ENCODE peak calls at places on chromosomes 11 and 22, in ten cellular contexts. W is prostate gland; E is CD8-positive, alpha-beta T cell; A is right cardiac atrium; I is lung; K is MM.1S; B is mucosa of descending colon; X is mesendoderm; Q is GM23338; J is ovary. P is an unnamed sample. For H3K4me1, the result is how much of the 10 kb centered on the place peaks cover.

GRCh38 chr11:57571631-57572030 is 4.2 kb upstream of the UBE2L6 start:
- DNase-seq in W (no peak), E (no peak), A (no peak), I (no peak), K (no peak), B (no peak), X (no peak), Q (no peak), J (no peak), P (no peak)

GRCh38 chr11:93543292-93543977 is at the start of gene SMCO4:
- DNase-seq in W (peak), E (peak), A (peak), I (peak), K (peak), B (peak), X (peak), Q (peak), J (peak), P (peak)

GRCh38 chr11:78841451-78842060 is 266.9 kb upstream of the NARS2 start:
- DNase-seq in W (no peak), E (no peak), A (no peak), I (no peak), K (no peak), B (no peak), X (peak), Q (peak), J (no peak), P (no peak)

GRCh38 chr11:7514099-7514725 is 413 bp downstream of the PPFIBP2 start:
- DNase-seq in W (peak), E (no peak), A (no peak), I (no peak), K (peak), B (no peak), X (no peak), Q (peak), J (no peak), P (no peak)

GRCh38 chr22:20299736-20300136 is 20.1 kb downstream of the DGCR6L start:
- DNase-seq in W (no peak), E (no peak), A (peak), I (no peak), K (no peak), B (no peak), X (no peak), Q (peak), J (peak), P (no peak)

GRCh38 chr22:36327922-36328551 is 59.7 kb downstream of the MYH9 start:
- DNase-seq in W (peak), E (no peak), A (peak), I (no peak), K (no peak), B (no peak), X (no peak), Q (no peak), J (no peak), P (no peak)

GRCh38 chr11:126853732-126854131 is 146.8 kb downstream of the KIRREL3 start:
- DNase-seq in W (no peak), E (no peak), A (no peak), I (no peak), K (no peak), B (no peak), X (no peak), Q (no peak), J (no peak), P (no peak)

GRCh38 chr22:24834845-24835570 is 29.0 kb downstream of the SGSM1 start:
- DNase-seq in W (no peak), E (no peak), A (no peak), I (no peak), K (no peak), B (peak), X (peak), Q (peak), J (no peak), P (no peak)

GRCh38 chr22:17098379-17098819 is 13.6 kb downstream of the IL17RA start:
- DNase-seq in W (no peak), E (no peak), A (peak), I (no peak), K (no peak), B (no peak), X (no peak), Q (no peak), J (no peak), P (no peak)

GRCh38 chr11:119416606-119417580 is 6.1 kb downstream of the THY1 start:
- DNase-seq in W (no peak), E (no peak), A (no peak), I (no peak), K (no peak), B (no peak), X (peak), Q (peak), J (no peak), P (no peak)

GRCh38 chr11:8728566-8728965 is 46.0 kb downstream of the RPL27A start:
- DNase-seq in W (no peak), E (no peak), A (no peak), I (no peak), K (no peak), B (no peak), X (no peak), Q (no peak), J (no peak), P (no peak)

GRCh38 chr22:21982338-21982965 is at the start of gene TOP3B:
- DNase-seq in W (peak), E (peak), A (peak), I (peak), K (peak), B (peak), X (peak), Q (peak), J (peak), P (peak)

GRCh38 chr22:38718414-38718813 is 12.7 kb downstream of the GTPBP1 start:
- DNase-seq in W (peak), E (no peak), A (no peak), I (peak), K (no peak), B (peak), X (peak), Q (peak), J (peak), P (no peak)

GRCh38 chr11:83773950-83774880 is 488.0 kb upstream of the CCDC90B start:
- DNase-seq in W (no peak), E (no peak), A (no peak), I (no peak), K (no peak), B (no peak), X (peak), Q (no peak), J (no peak), P (no peak)

GRCh38 chr11:131664811-131665210 is 294.4 kb downstream of the NTM start:
- DNase-seq in W (no peak), E (no peak), A (no peak), I (no peak), K (no peak), B (no peak), X (no peak), Q (no peak), J (no peak), P (no peak)

GRCh38 chr11:94602430-94603372 is 35.5 kb downstream of the PIWIL4 start:
- DNase-seq in W (peak), E (no peak), A (no peak), I (no peak), K (peak), B (peak), X (peak), Q (peak), J (no peak), P (peak)

GRCh38 chr11:58513747-58514367 is 6.0 kb upstream of the OR5B21 start:
- DNase-seq in W (peak), E (no peak), A (no peak), I (no peak), K (peak), B (peak), X (peak), Q (peak), J (no peak), P (no peak)

GRCh38 chr11:8006349-8006977 is 19.3 kb downstream of the EIF3F start:
- DNase-seq in W (peak), E (peak), A (no peak), I (peak), K (peak), B (no peak), X (peak), Q (peak), J (peak), P (peak)

GRCh38 chr22:21444701-21445436 is 22.3 kb upstream of the TMEM191C start:
- DNase-seq in W (peak), E (no peak), A (peak), I (peak), K (no peak), B (peak), X (no peak), Q (no peak), J (peak), P (no peak)

GRCh38 chr11:99325807-99326206 is 305.1 kb downstream of the CNTN5 start:
- DNase-seq in W (no peak), E (no peak), A (no peak), I (no peak), K (no peak), B (no peak), X (peak), Q (no peak), J (no peak), P (no peak)

GRCh38 chr11:67356551-67356866 is 3.2 kb upstream of the POLD4 start:
- DNase-seq in W (no peak), E (no peak), A (no peak), I (no peak), K (no peak), B (peak), X (no peak), Q (no peak), J (no peak), P (no peak)
- H3K4me1 ChIP-seq in W (under half), E (under half), A (under half), I (under half), K (under half), B (under half), X (under half), Q (under half), J (under half), P (under half)

GRCh38 chr11:87604350-87604749 is 566.6 kb downstream of the TMEM135 start:
- DNase-seq in W (no peak), E (no peak), A (peak), I (no peak), K (no peak), B (no peak), X (no peak), Q (no peak), J (no peak), P (no peak)
- H3K4me1 ChIP-seq in W (under half), E (under half), A (under half), I (under half), K (under half), B (under half), X (under half), Q (under half), J (under half), P (under half)

GRCh38 chr22:30878516-30879365 is 89.8 kb downstream of the MORC2 start:
- DNase-seq in W (no peak), E (no peak), A (peak), I (no peak), K (no peak), B (no peak), X (no peak), Q (no peak), J (no peak), P (no peak)
- H3K4me1 ChIP-seq in W (under half), E (under half), A (under half), I (under half), K (under half), B (under half), X (under half), Q (under half), J (under half), P (under half)

DNA sequence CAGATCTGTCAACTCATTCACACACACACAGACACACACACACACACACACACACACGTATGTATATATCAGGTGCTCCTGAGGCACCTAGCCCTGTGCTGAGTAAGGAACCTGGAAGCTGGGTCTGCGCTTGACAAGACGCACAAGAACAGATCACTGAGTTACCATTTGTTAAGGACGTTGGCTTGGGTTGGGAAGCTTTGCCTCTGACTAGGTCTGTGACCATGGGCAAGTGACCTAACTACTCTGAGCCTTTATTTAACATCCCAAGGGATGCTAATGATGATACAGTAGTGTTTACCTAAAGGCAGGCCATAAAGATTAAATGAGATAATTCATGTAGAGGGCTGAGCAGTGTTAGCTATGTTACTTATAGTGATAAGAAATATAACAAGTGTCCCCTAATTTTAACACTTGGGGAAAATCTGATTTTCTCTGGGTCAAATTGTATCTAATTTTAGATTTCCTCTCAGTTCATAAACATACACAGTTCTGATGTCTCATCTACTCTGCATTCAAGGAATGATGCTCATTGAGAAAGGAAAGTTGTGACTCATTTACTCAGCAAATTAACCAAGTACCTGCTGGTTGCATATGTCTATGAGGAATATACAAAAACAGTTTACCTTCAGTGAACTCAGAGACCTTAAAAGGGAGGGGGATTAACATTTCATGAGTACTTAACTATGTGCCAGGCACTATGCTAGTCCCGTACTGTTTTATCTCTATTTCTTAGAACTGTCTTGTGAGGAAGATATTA is 13.6 kb downstream of the RNF185 start:
- DNase-seq in W (no peak), E (no peak), A (no peak), I (no peak), K (no peak), B (no peak), X (peak), Q (no peak), J (no peak), P (no peak)
- H3K4me1 ChIP-seq in W (under half), E (under half), A (under half), I (under half), K (under half), B (under half), X (under half), Q (under half), J (under half), P (under half)

GRCh38 chr22:42562282-42562681 is 8.5 kb downstream of the SERHL2 start:
- DNase-seq in W (no peak), E (no peak), A (no peak), I (no peak), K (no peak), B (no peak), X (peak), Q (peak), J (peak), P (no peak)
- H3K4me1 ChIP-seq in W (under half), E (under half), A (under half), I (under half), K (under half), B (under half), X (under half), Q (under half), J (under half), P (under half)

DNA sequence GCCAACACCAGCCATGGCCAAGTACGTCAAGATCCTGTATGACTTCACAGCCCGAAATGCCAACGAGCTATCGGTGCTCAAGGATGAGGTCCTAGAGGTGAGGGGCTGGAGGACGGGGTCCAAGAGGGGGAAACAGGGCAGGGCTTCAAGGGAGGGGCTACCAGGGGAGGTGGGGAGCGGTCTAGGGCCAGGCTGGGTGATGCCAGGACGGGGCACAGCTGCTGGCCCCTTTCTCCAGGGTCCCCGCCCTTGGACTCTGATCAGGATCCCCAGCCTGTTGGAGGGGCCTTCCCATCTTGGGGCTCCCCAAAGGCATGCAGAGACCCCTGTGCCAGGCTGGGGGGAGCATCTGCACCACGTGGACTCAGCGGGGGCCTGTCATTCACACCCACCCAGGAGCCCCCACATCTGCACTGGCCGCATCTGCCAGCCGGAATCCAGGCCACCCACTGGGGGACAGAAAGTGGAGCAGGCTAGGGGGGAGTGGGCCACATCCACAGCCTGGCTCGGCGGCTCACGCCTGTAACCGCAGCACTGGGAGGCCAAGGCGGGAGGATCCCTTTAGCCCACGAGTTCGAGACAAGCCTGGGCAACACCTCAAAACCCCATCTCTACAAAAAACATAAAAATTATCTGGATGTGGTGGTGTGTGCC is 18.8 kb downstream of the EPS8L2 start:
- DNase-seq in W (no peak), E (no peak), A (no peak), I (no peak), K (no peak), B (no peak), X (no peak), Q (peak), J (no peak), P (no peak)
- H3K4me1 ChIP-seq in W (under half), E (under half), A (under half), I (under half), K (under half), B (under half), X (under half), Q (under half), J (under half), P (under half)

DNA sequence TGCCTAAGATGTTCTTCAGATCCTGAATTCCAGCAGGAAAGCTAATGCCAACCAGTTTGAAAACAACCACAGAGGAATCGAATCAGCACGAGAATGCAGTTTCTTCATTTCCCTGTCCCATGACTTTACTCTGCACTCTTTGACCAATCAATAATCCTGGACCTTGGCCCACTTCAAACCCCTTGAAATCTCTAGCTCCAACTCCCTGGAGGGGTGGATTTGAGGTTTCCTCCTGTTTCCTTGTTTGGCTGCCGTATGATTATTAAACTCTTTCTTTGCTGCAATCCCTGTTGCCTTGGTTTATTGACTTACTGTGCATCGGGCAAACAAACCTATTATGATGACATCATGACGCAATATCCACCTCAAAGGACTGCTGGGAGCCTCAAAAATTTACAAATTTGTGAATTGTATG is 109.3 kb downstream of the FBXO7 start:
- DNase-seq in W (no peak), E (no peak), A (no peak), I (no peak), K (no peak), B (no peak), X (no peak), Q (no peak), J (no peak), P (no peak)
- H3K4me1 ChIP-seq in W (under half), E (under half), A (under half), I (under half), K (under half), B (under half), X (under half), Q (under half), J (under half), P (under half)